ENCODE peak calls at places on chromosome 2, in four cellular contexts. D is fibroblast of villous mesenchyme, X is cardiac muscle cell, E is hepatocyte. O is an unnamed sample.

GRCh38 chr2:67729474-67729873 is 332.3 kb downstream of the ETAA1 start:
- DNase-seq in D (no peak), X (no peak), E (no peak), O (no peak)

GRCh38 chr2:16223071-16223470 is 282.7 kb downstream of the MYCN start:
- DNase-seq in D (no peak), X (no peak), E (no peak), O (no peak)

GRCh38 chr2:112714836-112715631 is 5.8 kb upstream of the NT5DC4 start:
- DNase-seq in D (peak; percentile 51), X (no peak), E (no peak), O (peak; percentile 24)

GRCh38 chr2:199455533-199456382 is 2.0 kb downstream of the SATB2 start:
- DNase-seq in D (no peak), X (peak; percentile 59), E (peak; percentile 72), O (no peak)

GRCh38 chr2:202051499-202052161 is 18.0 kb downstream of the FZD7 start:
- DNase-seq in D (no peak), X (no peak), E (peak; percentile 31), O (peak; percentile 56)

GRCh38 chr2:164840930-164841718 is 499 bp downstream of the COBLL1 start:
- DNase-seq in D (peak; percentile 74), X (peak; percentile 93), E (peak; percentile 93), O (peak; percentile 75)

GRCh38 chr2:177265834-177266817 is 1.6 kb upstream of the NFE2L2 start:
- DNase-seq in D (peak; percentile 60), X (no peak), E (peak; percentile 48), O (peak; percentile 56)

GRCh38 chr2:240624950-240625621 is at the start of gene GPR35:
- DNase-seq in D (peak; percentile 21), X (no peak), E (peak; percentile 38), O (peak; percentile 46)

GRCh38 chr2:23009545-23010149 is 375.3 kb upstream of the KLHL29 start:
- DNase-seq in D (peak; percentile 4), X (no peak), E (peak; percentile 38), O (peak; percentile 1)

GRCh38 chr2:102661846-102662245 is 42.5 kb downstream of the SLC9A2 start:
- DNase-seq in D (no peak), X (no peak), E (peak; percentile 31), O (no peak)

GRCh38 chr2:37795938-37796337 is 124.5 kb upstream of the CDC42EP3 start:
- DNase-seq in D (peak; percentile 86), X (no peak), E (no peak), O (peak; percentile 74)

GRCh38 chr2:69297216-69297615 is 89.8 kb downstream of the GFPT1 start:
- DNase-seq in D (no peak), X (no peak), E (no peak), O (no peak)

GRCh38 chr2:128710770-128711169 is 392.1 kb upstream of the HS6ST1 start:
- DNase-seq in D (no peak), X (no peak), E (no peak), O (no peak)

GRCh38 chr2:222671259-222672067 is at the start of gene MOGAT1:
- DNase-seq in D (no peak), X (peak; percentile 65), E (peak; percentile 48), O (peak; percentile 20)

GRCh38 chr2:240615830-240616547 is 9.3 kb upstream of the GPR35 start:
- DNase-seq in D (no peak), X (no peak), E (no peak), O (no peak)

GRCh38 chr2:215712850-215713230 is 277.0 kb upstream of the FN1 start:
- DNase-seq in D (peak; percentile 90), X (no peak), E (no peak), O (peak; percentile 48)

GRCh38 chr2:37730037-37730813 is 58.8 kb upstream of the CDC42EP3 start:
- DNase-seq in D (no peak), X (no peak), E (no peak), O (no peak)

GRCh38 chr2:189072036-189072435 is 97.9 kb downstream of the COL3A1 start:
- DNase-seq in D (no peak), X (no peak), E (no peak), O (no peak)
- TF ChIP-seq CTCF in D (no peak), X (no peak), E (no peak), O (no peak)

DNA sequence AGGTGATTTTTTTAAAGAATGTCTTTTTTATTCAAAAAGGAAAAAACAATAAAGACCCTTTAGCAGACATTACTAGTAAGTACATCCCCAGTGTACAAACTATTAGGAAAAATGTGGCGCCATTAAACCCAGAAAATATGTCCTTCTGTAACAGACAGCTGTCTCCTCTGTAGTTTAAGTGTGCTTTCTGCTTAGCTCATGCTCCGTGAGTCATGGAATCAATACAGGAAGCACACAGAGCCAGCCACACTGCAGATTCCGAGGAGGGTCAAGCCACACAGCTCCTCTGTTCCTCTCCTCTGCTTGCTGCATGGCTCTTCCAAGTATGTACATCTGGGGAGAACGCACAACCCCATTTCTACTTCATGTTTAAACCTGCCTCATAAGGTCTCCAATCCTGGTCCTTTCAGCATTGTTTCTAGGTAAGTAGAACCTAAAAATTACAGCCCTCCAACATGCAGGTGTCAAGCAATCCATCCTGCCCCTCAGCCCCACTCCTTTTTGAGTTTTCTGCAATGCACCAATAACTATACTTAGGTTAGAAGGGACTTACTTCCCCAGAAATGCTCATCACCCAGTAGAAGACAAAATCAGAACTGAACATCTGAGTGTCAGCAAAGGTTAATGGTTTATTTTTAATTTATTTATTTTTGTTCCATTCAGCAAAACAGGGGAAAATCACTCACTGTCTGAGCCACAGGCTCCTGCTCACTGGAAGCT is 37.5 kb downstream of the ACVR1 start:
- DNase-seq in D (peak; percentile 87), X (peak; percentile 49), E (peak; percentile 68), O (peak; percentile 88)
- H3K4me3 ChIP-seq in D (peak overlapping the region; percentile 56), X (no peak overlapping the region), E (peak overlapping the region; percentile 11), O (no peak overlapping the region)

GRCh38 chr2:7356909-7357584 is 439.8 kb downstream of the RNF144A start:
- DNase-seq in D (no peak), X (no peak), E (peak; percentile 65), O (no peak)
- TF ChIP-seq CTCF in D (no peak), X (no peak), E (no peak), O (no peak)

GRCh38 chr2:148022882-148023281 is 2.0 kb downstream of the MBD5 start:
- DNase-seq in D (no peak), X (no peak), E (no peak), O (no peak)

GRCh38 chr2:148020358-148021058 is at the start of gene ORC4:
- DNase-seq in D (peak; percentile 99), X (peak; percentile 100), E (peak; percentile 100), O (peak; percentile 100)

GRCh38 chr2:148023861-148024260 is 3.0 kb downstream of the MBD5 start:
- DNase-seq in D (peak; percentile 11), X (no peak), E (no peak), O (no peak)

GRCh38 chr2:148021059-148021985 is at the start of gene MBD5:
- DNase-seq in D (peak; percentile 70), X (peak; percentile 72), E (peak; percentile 70), O (no peak)

GRCh38 chr2:148022351-148022750 is 1.5 kb downstream of the MBD5 start:
- DNase-seq in D (no peak), X (no peak), E (no peak), O (no peak)
- H3K4me3 ChIP-seq in D (peak overlapping the region; percentile 99), X (peak overlapping the region; percentile 53), E (peak overlapping the region; percentile 48), O (peak overlapping the region; percentile 95)

GRCh38 chr2:56082665-56083064 is 101.1 kb upstream of the CCDC85A start:
- DNase-seq in D (no peak), X (no peak), E (no peak), O (no peak)

DNA sequence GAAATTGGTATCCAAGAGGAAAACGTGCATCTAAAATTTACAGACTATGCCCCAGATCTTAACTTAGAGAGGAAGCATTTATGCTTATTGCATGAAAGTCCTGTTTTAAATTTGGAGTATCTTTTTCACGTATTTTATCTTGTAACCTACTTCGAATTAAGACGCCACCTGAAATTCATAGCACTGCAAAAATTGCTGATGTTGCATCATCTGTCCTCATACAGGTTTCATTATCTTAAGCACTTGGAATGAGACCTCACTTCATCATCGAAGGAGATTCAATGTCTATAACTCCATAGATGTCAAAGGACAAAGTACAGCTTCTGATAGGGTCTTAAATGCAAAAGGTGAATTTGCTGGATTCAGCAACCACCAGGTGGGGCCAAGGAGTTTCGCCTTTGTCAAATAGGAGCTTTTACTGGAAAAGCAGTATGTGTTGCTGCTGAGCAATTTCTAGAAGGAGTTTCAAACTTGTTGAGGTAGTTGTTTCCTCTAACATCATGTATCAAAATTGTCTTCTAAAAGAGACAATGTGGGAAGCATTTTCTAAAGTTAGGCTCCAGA is 106.4 kb upstream of the CCDC85A start:
- DNase-seq in D (peak; percentile 27), X (peak; percentile 52), E (peak; percentile 46), O (peak; percentile 12)
- TF ChIP-seq CTCF in D (peak; percentile 55), X (peak; percentile 42), E (peak; percentile 57), O (peak; percentile 48)

GRCh38 chr2:239310401-239311061 is 90.3 kb downstream of the HDAC4 start:
- DNase-seq in D (no peak), X (no peak), E (no peak), O (no peak)

GRCh38 chr2:239307221-239307569 is 93.6 kb downstream of the HDAC4 start:
- DNase-seq in D (no peak), X (no peak), E (no peak), O (no peak)

GRCh38 chr2:239307921-239308620 is 92.7 kb downstream of the HDAC4 start:
- DNase-seq in D (no peak), X (no peak), E (no peak), O (no peak)

GRCh38 chr2:239309398-239310245 is 91.2 kb downstream of the HDAC4 start:
- DNase-seq in D (no peak), X (no peak), E (no peak), O (no peak)

DNA sequence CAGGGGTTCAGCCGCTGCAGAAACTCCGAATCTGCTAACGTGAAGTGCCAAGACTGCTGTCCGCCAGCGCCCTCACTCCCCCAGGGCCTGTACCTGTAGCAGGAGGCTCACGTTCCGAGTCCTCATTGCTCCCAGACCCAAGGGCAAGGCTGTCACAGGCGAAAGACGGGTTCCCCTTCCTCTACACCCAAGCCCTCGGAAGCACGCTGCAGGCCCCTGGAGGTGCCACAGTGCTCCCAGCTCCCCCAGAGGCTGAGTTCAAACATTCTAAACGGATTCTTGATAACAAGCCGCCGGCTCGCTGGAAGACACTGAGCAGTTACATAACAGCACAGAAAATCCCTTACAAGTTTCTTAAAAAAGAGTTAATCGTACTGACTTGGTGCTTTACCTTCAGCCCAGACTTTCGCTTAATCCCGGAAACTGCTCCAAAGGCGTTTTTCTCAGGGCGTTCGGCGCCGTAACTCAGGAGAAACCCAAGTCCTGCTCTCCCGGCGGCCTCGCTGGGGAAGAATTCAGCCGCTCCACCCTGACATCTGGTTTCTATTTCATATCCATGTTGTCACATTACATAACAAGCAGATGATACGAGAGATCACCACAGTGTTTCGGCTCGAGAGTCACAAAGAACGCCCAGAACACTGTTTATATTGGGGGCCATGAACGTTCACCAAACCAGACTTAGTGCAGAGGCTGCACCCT is 92.0 kb downstream of the HDAC4 start:
- DNase-seq in D (peak; percentile 95), X (peak; percentile 35), E (peak; percentile 60), O (peak; percentile 59)
- H3K4me3 ChIP-seq in D (peak overlapping the region; percentile 58), X (no peak overlapping the region), E (no peak overlapping the region), O (peak overlapping the region; percentile 7)

O was measured in astrocyte of the spinal cord.